ENCODE peak calls at places on chromosome 21, in six cellular contexts. U, S, H, A, L and C are unnamed samples.

GRCh38 chr21:44880762-44881585 is 7.5 kb upstream of the PTTG1IP start:
- DNase-seq in U (peak; percentile 71), S (no peak), H (peak; percentile 75), A (no peak), L (no peak), C (peak; percentile 67)

GRCh38 chr21:42794551-42794950 is 84.8 kb downstream of the WDR4 start:
- DNase-seq in U (no peak), S (no peak), H (no peak), A (no peak), L (no peak), C (no peak)

GRCh38 chr21:42474982-42475381 is 21.0 kb downstream of the RSPH1 start:
- DNase-seq in U (no peak), S (no peak), H (no peak), A (no peak), L (no peak), C (no peak)

GRCh38 chr21:44837537-44837936 is 19.7 kb upstream of the SUMO3 start:
- DNase-seq in U (no peak), S (no peak), H (no peak), A (no peak), L (no peak), C (no peak)

GRCh38 chr21:18228060-18228739 is 16.4 kb upstream of the CHODL start:
- DNase-seq in U (no peak), S (no peak), H (no peak), A (no peak), L (no peak), C (no peak)

GRCh38 chr21:39681257-39681656 is 63.7 kb upstream of the IGSF5 start:
- DNase-seq in U (no peak), S (no peak), H (peak; percentile 13), A (no peak), L (no peak), C (peak; percentile 47)

GRCh38 chr21:45078877-45079281 is 4.5 kb downstream of the ADARB1 start:
- DNase-seq in U (peak; percentile 85), S (no peak), H (peak; percentile 33), A (no peak), L (no peak), C (no peak)

GRCh38 chr21:44887126-44887806 is 13.8 kb upstream of the PTTG1IP start:
- DNase-seq in U (no peak), S (no peak), H (no peak), A (no peak), L (no peak), C (no peak)

GRCh38 chr21:43921979-43922945 is 57.2 kb downstream of the AGPAT3 start:
- DNase-seq in U (peak; percentile 26), S (no peak), H (peak; percentile 48), A (no peak), L (no peak), C (no peak)

GRCh38 chr21:43280949-43281633 is 112.3 kb downstream of the CRYAA start:
- DNase-seq in U (no peak), S (no peak), H (no peak), A (no peak), L (no peak), C (no peak)

GRCh38 chr21:42002421-42002958 is 7.7 kb downstream of the ZBTB21 start:
- DNase-seq in U (peak; percentile 98), S (no peak), H (peak; percentile 98), A (no peak), L (no peak), C (peak; percentile 96)

GRCh38 chr21:39079617-39080016 is 103.6 kb downstream of the PSMG1 start:
- DNase-seq in U (peak; percentile 33), S (no peak), H (peak; percentile 40), A (no peak), L (no peak), C (peak; percentile 24)

GRCh38 chr21:28737671-28738279 is 254.9 kb downstream of the LTN1 start:
- DNase-seq in U (peak; percentile 59), S (no peak), H (peak; percentile 14), A (no peak), L (no peak), C (peak; percentile 29)

GRCh38 chr21:28856588-28857250 is 136.0 kb downstream of the LTN1 start:
- DNase-seq in U (no peak), S (peak; percentile 1), H (no peak), A (no peak), L (peak; percentile 44), C (no peak)

GRCh38 chr21:14095021-14095420 is 115.7 kb downstream of the LIPI start:
- DNase-seq in U (no peak), S (peak; percentile 37), H (no peak), A (no peak), L (no peak), C (no peak)

GRCh38 chr21:14554948-14555347 is 8.8 kb upstream of the SAMSN1 start:
- DNase-seq in U (no peak), S (no peak), H (no peak), A (no peak), L (no peak), C (no peak)

GRCh38 chr21:42777757-42778344 is 101.5 kb downstream of the WDR4 start:
- DNase-seq in U (no peak), S (no peak), H (no peak), A (no peak), L (no peak), C (peak; percentile 19)

GRCh38 chr21:27024316-27024715 is 57.4 kb upstream of the ADAMTS5 start:
- DNase-seq in U (peak; percentile 71), S (no peak), H (peak; percentile 14), A (no peak), L (no peak), C (peak; percentile 91)

GRCh38 chr21:43866659-43867331 is 1.8 kb downstream of the AGPAT3 start:
- DNase-seq in U (no peak), S (no peak), H (peak; percentile 36), A (no peak), L (no peak), C (no peak)

GRCh38 chr21:21396424-21396823 is 398.2 kb downstream of the NCAM2 start:
- DNase-seq in U (no peak), S (no peak), H (no peak), A (no peak), L (no peak), C (no peak)

GRCh38 chr21:40950970-40951369 is 104.0 kb upstream of the DSCAM start:
- DNase-seq in U (no peak), S (no peak), H (no peak), A (no peak), L (no peak), C (peak; percentile 38)

GRCh38 chr21:41830764-41831452 is 48.2 kb downstream of the PRDM15 start:
- DNase-seq in U (no peak), S (no peak), H (no peak), A (no peak), L (no peak), C (no peak)

GRCh38 chr21:39123375-39123774 is 59.9 kb downstream of the PSMG1 start:
- DNase-seq in U (no peak), S (no peak), H (no peak), A (no peak), L (no peak), C (no peak)

GRCh38 chr21:46454142-46454541 is 4.5 kb upstream of the DIP2A start:
- DNase-seq in U (peak; percentile 34), S (no peak), H (no peak), A (no peak), L (no peak), C (no peak)
- H4K91ac ChIP-seq in U (no peak overlapping the region), S (no peak overlapping the region), H (no peak overlapping the region), A (no peak overlapping the region), L (no peak overlapping the region), C (no peak overlapping the region)

DNA sequence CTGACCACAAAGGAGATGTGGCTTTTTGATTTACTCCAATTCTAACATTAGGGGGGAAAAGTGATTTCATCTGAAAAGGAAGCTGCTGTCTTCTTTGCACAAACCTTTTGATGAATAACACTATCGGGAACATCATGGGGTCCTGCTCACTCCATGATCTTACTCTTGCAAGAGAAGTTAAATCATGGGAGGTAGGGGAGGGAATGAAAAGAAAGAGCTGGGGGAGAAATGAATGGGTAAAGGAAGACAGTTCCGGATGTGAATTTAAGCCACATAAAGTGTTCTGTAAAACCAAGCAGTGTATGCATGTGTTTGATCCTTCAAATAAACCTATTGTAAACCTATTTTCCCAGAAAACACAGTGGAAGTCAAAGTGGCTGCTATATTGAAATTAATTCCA is 161.9 kb downstream of the GABPA start:
- DNase-seq in U (no peak), S (no peak), H (no peak), A (no peak), L (no peak), C (no peak)
- H4K91ac ChIP-seq in U (no peak overlapping the region), S (no peak overlapping the region), H (no peak overlapping the region), A (no peak overlapping the region), L (no peak overlapping the region), C (no peak overlapping the region)

GRCh38 chr21:34936299-34936698 is 112.8 kb downstream of the RUNX1 start:
- DNase-seq in U (no peak), S (no peak), H (no peak), A (no peak), L (no peak), C (no peak)
- H4K91ac ChIP-seq in U (peak overlapping the region; percentile 35), S (no peak overlapping the region), H (no peak overlapping the region), A (no peak overlapping the region), L (no peak overlapping the region), C (no peak overlapping the region)

DNA sequence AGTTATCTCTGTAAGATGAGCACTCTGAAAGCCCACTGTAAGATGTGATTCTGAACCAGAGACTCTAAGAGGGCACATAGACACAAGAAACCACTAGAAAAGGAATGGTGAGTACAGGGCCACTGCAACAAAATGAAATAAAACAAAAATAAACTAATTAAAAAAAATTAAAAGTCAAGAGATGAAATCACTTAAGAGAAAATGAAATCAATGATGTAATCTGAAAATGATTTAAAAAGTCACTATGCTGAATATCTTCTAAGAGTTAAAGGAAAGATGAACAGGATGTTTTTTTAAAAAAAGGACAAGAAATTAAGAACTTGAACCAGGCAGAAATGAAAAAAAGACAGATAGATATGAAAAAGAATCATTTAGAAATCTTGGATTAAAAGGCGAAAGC is 110.6 kb upstream of the OLIG2 start:
- DNase-seq in U (no peak), S (no peak), H (no peak), A (no peak), L (no peak), C (no peak)
- H4K91ac ChIP-seq in U (no peak overlapping the region), S (no peak overlapping the region), H (no peak overlapping the region), A (no peak overlapping the region), L (no peak overlapping the region), C (no peak overlapping the region)

GRCh38 chr21:16910435-16911165 is 602.2 kb upstream of the CXADR start:
- DNase-seq in U (no peak), S (no peak), H (no peak), A (no peak), L (no peak), C (no peak)
- H4K91ac ChIP-seq in U (no peak overlapping the region), S (no peak overlapping the region), H (no peak overlapping the region), A (no peak overlapping the region), L (no peak overlapping the region), C (no peak overlapping the region)

GRCh38 chr21:16162953-16163352 is 433.2 kb downstream of the USP25 start:
- DNase-seq in U (no peak), S (no peak), H (no peak), A (no peak), L (no peak), C (no peak)
- H4K91ac ChIP-seq in U (no peak overlapping the region), S (no peak overlapping the region), H (no peak overlapping the region), A (no peak overlapping the region), L (no peak overlapping the region), C (no peak overlapping the region)